ENCODE peak calls at places on chromosomes 2 and 18, in ten cellular contexts. A is stomach, V is kidney, F is body of pancreas, L is breast epithelium, H is astrocyte of the cerebellum, J is cardiac fibroblast, C is ovary, I is RWPE2, X is mammary epithelial cell. E is an unnamed sample.
A peak's percentile ranks its signal among the peaks of the same experiment; 100 is the strongest.

GRCh38 chr2:233912799-233913423 is 4.3 kb upstream of the TRPM8 start:
- DNase-seq in A (no peak), V (no peak), F (no peak), L (no peak), H (peak; percentile 22), J (peak; percentile 40), C (no peak), I (no peak), X (peak; percentile 38), E (peak; percentile 60)

GRCh38 chr2:241843321-241844065 is 15.2 kb downstream of the PDCD1 start:
- DNase-seq in A (no peak), V (peak; percentile 74), F (no peak), L (no peak), H (no peak), J (no peak), C (no peak), I (no peak), X (no peak), E (no peak)

GRCh38 chr2:172333626-172334330 is 93.6 kb upstream of the ITGA6 start:
- DNase-seq in A (no peak), V (no peak), F (peak; percentile 47), L (no peak), H (no peak), J (no peak), C (no peak), I (no peak), X (no peak), E (no peak)

GRCh38 chr18:63237911-63238710 is 81.5 kb downstream of the BCL2 start:
- DNase-seq in A (no peak), V (no peak), F (peak; percentile 71), L (no peak), H (peak; percentile 89), J (peak; percentile 95), C (no peak), I (no peak), X (peak; percentile 72), E (peak; percentile 84)

GRCh38 chr2:215693269-215693998 is 257.6 kb upstream of the FN1 start:
- DNase-seq in A (no peak), V (no peak), F (no peak), L (no peak), H (peak; percentile 78), J (peak; percentile 88), C (peak; percentile 46), I (no peak), X (peak; percentile 68), E (peak; percentile 47)

GRCh38 chr2:213455316-213456008 is 171.2 kb downstream of the SPAG16 start:
- DNase-seq in A (no peak), V (peak; percentile 44), F (no peak), L (no peak), H (no peak), J (no peak), C (no peak), I (no peak), X (no peak), E (no peak)

GRCh38 chr2:121547646-121548045 is 17.0 kb downstream of the RNU4ATAC start:
- DNase-seq in A (no peak), V (no peak), F (no peak), L (no peak), H (no peak), J (no peak), C (no peak), I (no peak), X (no peak), E (no peak)

GRCh38 chr2:232367016-232367415 is 11.5 kb upstream of the ALPP start:
- DNase-seq in A (no peak), V (no peak), F (no peak), L (no peak), H (no peak), J (no peak), C (no peak), I (peak; percentile 18), X (no peak), E (no peak)

GRCh38 chr2:96260404-96261260 is 5.2 kb downstream of the TMEM127 start:
- DNase-seq in A (peak; percentile 70), V (no peak), F (peak; percentile 95), L (peak; percentile 75), H (no peak), J (peak; percentile 88), C (peak; percentile 62), I (no peak), X (peak; percentile 80), E (peak; percentile 87)

GRCh38 chr2:98460573-98461560 is 16.2 kb downstream of the INPP4A start:
- DNase-seq in A (peak; percentile 32), V (peak; percentile 61), F (no peak), L (no peak), H (no peak), J (no peak), C (no peak), I (no peak), X (no peak), E (no peak)

GRCh38 chr18:76445275-76445674 is 49.8 kb downstream of the ZNF516 start:
- DNase-seq in A (no peak), V (no peak), F (no peak), L (no peak), H (peak; percentile 66), J (peak; percentile 84), C (no peak), I (no peak), X (peak; percentile 71), E (peak; percentile 50)

GRCh38 chr18:27750014-27750413 is 426.9 kb downstream of the CDH2 start:
- DNase-seq in A (peak; percentile 45), V (no peak), F (peak; percentile 32), L (no peak), H (peak; percentile 80), J (peak; percentile 73), C (no peak), I (no peak), X (peak; percentile 40), E (peak; percentile 79)

GRCh38 chr2:240741091-240741490 is 49.4 kb downstream of the AQP12A start:
- DNase-seq in A (no peak), V (no peak), F (no peak), L (no peak), H (no peak), J (no peak), C (no peak), I (no peak), X (no peak), E (no peak)

GRCh38 chr18:10379511-10379910 is 74.9 kb upstream of the APCDD1 start:
- DNase-seq in A (no peak), V (no peak), F (no peak), L (no peak), H (no peak), J (no peak), C (no peak), I (no peak), X (no peak), E (peak; percentile 85)

GRCh38 chr2:98501223-98501622 is 56.6 kb downstream of the INPP4A start:
- DNase-seq in A (no peak), V (no peak), F (no peak), L (no peak), H (no peak), J (no peak), C (no peak), I (no peak), X (no peak), E (no peak)

GRCh38 chr2:165778653-165779451 is 15.2 kb downstream of the GALNT3 start:
- DNase-seq in A (no peak), V (peak; percentile 41), F (no peak), L (no peak), H (no peak), J (peak; percentile 14), C (no peak), I (no peak), X (no peak), E (no peak)
- H3K4me3 ChIP-seq in A (no peak overlapping the region), V (no peak overlapping the region), F (no peak overlapping the region), L (no peak overlapping the region), H (no peak overlapping the region), J (no peak overlapping the region), C (no peak overlapping the region), I (no peak overlapping the region), X (no peak overlapping the region), E (no peak overlapping the region)

GRCh38 chr2:63078852-63079606 is 28.4 kb downstream of the OTX1 start:
- DNase-seq in A (no peak), V (no peak), F (no peak), L (no peak), H (no peak), J (no peak), C (no peak), I (no peak), X (peak; percentile 42), E (peak; percentile 67)
- TF ChIP-seq CTCF in A (no peak), V (no peak), F (no peak), L (no peak), H (peak; percentile 20), J (peak; percentile 54), C (no peak), I (peak; percentile 27), X (peak; percentile 68), E (peak; percentile 76)

GRCh38 chr18:72871091-72871490 is 3.3 kb upstream of the NETO1 start:
- DNase-seq in A (no peak), V (no peak), F (no peak), L (no peak), H (no peak), J (peak; percentile 36), C (no peak), I (no peak), X (peak; percentile 68), E (peak; percentile 66)
- H3K4me3 ChIP-seq in A (no peak overlapping the region), V (no peak overlapping the region), F (no peak overlapping the region), L (no peak overlapping the region), H (no peak overlapping the region), J (no peak overlapping the region), C (no peak overlapping the region), I (no peak overlapping the region), X (no peak overlapping the region), E (no peak overlapping the region)

GRCh38 chr2:15191801-15192200 is 369.3 kb downstream of the NBAS start:
- DNase-seq in A (no peak), V (no peak), F (no peak), L (no peak), H (no peak), J (no peak), C (no peak), I (no peak), X (no peak), E (no peak)

GRCh38 chr2:15184491-15184890 is 376.6 kb downstream of the NBAS start:
- DNase-seq in A (no peak), V (no peak), F (no peak), L (no peak), H (no peak), J (no peak), C (no peak), I (no peak), X (no peak), E (no peak)

GRCh38 chr2:15186118-15186517 is 375.0 kb downstream of the NBAS start:
- DNase-seq in A (no peak), V (no peak), F (no peak), L (no peak), H (no peak), J (no peak), C (no peak), I (no peak), X (no peak), E (no peak)

GRCh38 chr2:15189236-15189635 is 371.9 kb downstream of the NBAS start:
- DNase-seq in A (no peak), V (no peak), F (no peak), L (no peak), H (peak; percentile 9), J (no peak), C (no peak), I (no peak), X (no peak), E (no peak)
- TF ChIP-seq CTCF in A (no peak), V (no peak), F (no peak), L (no peak), H (peak; percentile 11), J (no peak), C (no peak), I (no peak), X (no peak), E (no peak)